ENCODE peak calls at places on chromosome 11, in ten cellular contexts. X is SK-MEL-5; H is H54; C is mammary epithelial cell; L is stimulated activated effector memory CD8-positive, alpha-beta T cell treated with anti-CD3 and anti-CD28 coated beads, Interleukin-12 subunit alpha, Interleukin-12 subunit beta, amount 100 ng/mL, for 72 hours; E is activated T-cell treated with anti-CD3 and anti-CD28 coated beads, Interleukin-2, amount 50 U/mL, for 72 hours; R is HCEC 1CT; B is GDM1; Q is mesothelial cell of epicardium; U is HT-29. F is an unnamed sample.

GRCh38 chr11:109641549-109641948 is 219.6 kb downstream of the C11orf87 start:
- DNase-seq in X (peak), H (no peak), C (peak), L (no peak), E (no peak), R (peak), B (no peak), Q (no peak), U (peak), F (no peak)

GRCh38 chr11:72375241-72375640 is 59.1 kb downstream of the CLPB start:
- DNase-seq in X (no peak), H (no peak), C (no peak), L (no peak), E (no peak), R (no peak), B (no peak), Q (no peak), U (no peak), F (no peak)

GRCh38 chr11:58626915-58627483 is 4.5 kb downstream of the CNTF start:
- DNase-seq in X (no peak), H (no peak), C (no peak), L (no peak), E (no peak), R (no peak), B (no peak), Q (no peak), U (no peak), F (no peak)

GRCh38 chr11:17846852-17847453 is 112.4 kb downstream of the KCNC1 start:
- DNase-seq in X (peak), H (peak), C (peak), L (no peak), E (no peak), R (peak), B (no peak), Q (no peak), U (peak), F (no peak)

GRCh38 chr11:36774603-36775002 is 176.6 kb upstream of the RAG2 start:
- DNase-seq in X (no peak), H (peak), C (peak), L (no peak), E (no peak), R (peak), B (no peak), Q (no peak), U (no peak), F (no peak)

GRCh38 chr11:15769203-15769602 is 587.1 kb downstream of the SOX6 start:
- DNase-seq in X (no peak), H (no peak), C (peak), L (no peak), E (no peak), R (no peak), B (no peak), Q (no peak), U (peak), F (no peak)

GRCh38 chr11:70700453-70700852 is 302.1 kb downstream of the CTTN start:
- DNase-seq in X (no peak), H (no peak), C (no peak), L (no peak), E (no peak), R (no peak), B (no peak), Q (no peak), U (no peak), F (no peak)

GRCh38 chr11:108148549-108148948 is 27.2 kb downstream of the ACAT1 start:
- DNase-seq in X (no peak), H (no peak), C (no peak), L (no peak), E (no peak), R (no peak), B (no peak), Q (no peak), U (no peak), F (no peak)

GRCh38 chr11:119905162-119905561 is 176.2 kb upstream of the NECTIN1 start:
- DNase-seq in X (no peak), H (no peak), C (no peak), L (no peak), E (no peak), R (no peak), B (no peak), Q (no peak), U (no peak), F (no peak)

GRCh38 chr11:66124564-66124963 is 54.5 kb downstream of the PACS1 start:
- DNase-seq in X (no peak), H (peak), C (peak), L (no peak), E (no peak), R (peak), B (no peak), Q (no peak), U (no peak), F (no peak)

GRCh38 chr11:86152006-86152862 is 83.3 kb upstream of the PICALM start:
- DNase-seq in X (peak), H (peak), C (peak), L (no peak), E (no peak), R (no peak), B (peak), Q (no peak), U (no peak), F (peak)

F was measured in KG1.